ENCODE peak calls at places on chromosomes 3 and 15, in ten cellular contexts. U, T, V, O, A, Y, X, H, W and L are unnamed samples.

GRCh38 chr3:69115731-69116130 is 6.7 kb downstream of the LMOD3 start:
- DNase-seq in A (no peak), T (peak), V (no peak), X (no peak), O (peak), W (peak), H (peak), Y (no peak), U (no peak), L (no peak)

GRCh38 chr3:4271834-4272233 is 31.3 kb upstream of the SETMAR start:
- DNase-seq in V (no peak), W (peak), H (no peak), U (peak), O (peak), X (no peak), T (peak), A (no peak), Y (no peak), L (peak)

GRCh38 chr3:125375950-125376679 is 990 bp upstream of the ZNF148 start:
- DNase-seq in O (no peak), T (no peak), V (no peak), A (no peak), U (no peak), X (peak), W (peak), H (no peak), Y (no peak), L (no peak)

GRCh38 chr15:34233614-34234013 is 8.8 kb downstream of the EMC4 start:
- DNase-seq in O (no peak), A (no peak), Y (no peak), U (no peak), T (no peak), X (no peak), W (no peak), H (no peak), V (no peak), L (no peak)

GRCh38 chr3:42149537-42150426 is 58.6 kb downstream of the TRAK1 start:
- DNase-seq in X (no peak), H (no peak), O (no peak), Y (no peak), W (no peak), V (peak), U (no peak), A (no peak), T (no peak), L (no peak)

GRCh38 chr15:49760749-49761148 is 139.9 kb downstream of the DTWD1 start:
- DNase-seq in X (no peak), H (no peak), A (no peak), Y (no peak), O (no peak), V (no peak), T (no peak), W (no peak), U (no peak), L (no peak)

GRCh38 chr3:34374521-34374920 is 576.1 kb downstream of the PDCD6IP start:
- DNase-seq in A (no peak), H (no peak), Y (no peak), W (no peak), O (no peak), T (no peak), U (no peak), X (no peak), V (no peak), L (no peak)

GRCh38 chr3:173411288-173412064 is 13.9 kb downstream of the NLGN1 start:
- DNase-seq in T (peak), A (no peak), W (peak), X (no peak), H (no peak), Y (no peak), V (no peak), U (peak), O (peak), L (peak)

GRCh38 chr3:141045849-141046248 is 5.3 kb upstream of the SPSB4 start:
- DNase-seq in H (no peak), O (no peak), X (no peak), T (no peak), Y (no peak), A (no peak), W (no peak), V (no peak), U (no peak), L (no peak)

GRCh38 chr15:56772868-56773639 is 39.7 kb upstream of the ZNF280D start:
- DNase-seq in U (no peak), T (peak), X (peak), Y (no peak), W (peak), A (no peak), O (no peak), H (no peak), V (no peak), L (no peak)

GRCh38 chr3:27628029-27628750 is 93.9 kb downstream of the EOMES start:
- DNase-seq in Y (no peak), W (no peak), X (no peak), U (no peak), A (no peak), T (no peak), V (no peak), O (no peak), H (no peak), L (no peak)

GRCh38 chr3:194872669-194872977 is 186.9 kb downstream of the FAM43A start:
- DNase-seq in W (peak), X (no peak), H (peak), T (peak), O (peak), Y (no peak), U (no peak), A (no peak), V (no peak), L (peak)

GRCh38 chr15:71804695-71805470 is 5.5 kb upstream of the NR2E3 start:
- DNase-seq in W (no peak), A (no peak), Y (no peak), H (no peak), U (no peak), T (no peak), V (no peak), O (no peak), X (no peak), L (no peak)

GRCh38 chr3:12952322-12953200 is 111.2 kb upstream of the RPL32 start:
- DNase-seq in W (no peak), T (no peak), O (no peak), U (no peak), X (no peak), H (no peak), A (no peak), Y (no peak), V (no peak), L (no peak)